ENCODE peak calls at places on chromosomes 16 and 17, in six cellular contexts. H is mucosa of gallbladder, G is MV-4-11, I is HEK293T, B is posterior cingulate gyrus, C is cardiac fibroblast. T is an unnamed sample.

GRCh38 chr16:73232555-73233422 is 184.9 kb upstream of the ZFHX3 start:
- DNase-seq in H (peak), G (no peak), I (peak), B (peak), C (peak), T (no peak)

GRCh38 chr16:3118846-3119245 is 6.5 kb downstream of the ZNF205 start:
- DNase-seq in B (no peak), I (no peak), H (no peak), C (no peak), G (no peak), T (no peak)

GRCh38 chr16:69233124-69233523 is 46.2 kb downstream of the SNTB2 start:
- DNase-seq in C (no peak), B (no peak), I (no peak), H (no peak), G (no peak), T (no peak)

GRCh38 chr16:56697456-56698155 is 15.3 kb downstream of the MT1X start:
- DNase-seq in B (no peak), C (no peak), I (no peak), H (no peak), G (no peak), T (no peak)

GRCh38 chr16:82865412-82865811 is 238.6 kb downstream of the CDH13 start:
- DNase-seq in H (no peak), G (no peak), B (no peak), I (no peak), C (no peak), T (no peak)

GRCh38 chr16:87274808-87275207 is 42.4 kb downstream of the C16orf95 start:
- DNase-seq in H (no peak), C (no peak), B (no peak), G (no peak), I (no peak), T (no peak)

GRCh38 chr17:80650339-80650672 is 105.7 kb downstream of the RPTOR start:
- DNase-seq in B (no peak), C (no peak), I (no peak), G (no peak), H (no peak), T (no peak)

GRCh38 chr16:67150058-67150832 is 553 bp downstream of the B3GNT9 start:
- DNase-seq in G (no peak), B (no peak), I (no peak), H (no peak), C (peak), T (peak)

GRCh38 chr17:4499431-4500187 is 928 bp downstream of the SPNS2 start:
- DNase-seq in G (peak), I (peak), H (no peak), B (peak), C (peak), T (peak)

GRCh38 chr17:64183815-64184397 is 54.0 kb upstream of the ERN1 start:
- DNase-seq in G (peak), C (peak), I (no peak), B (no peak), H (no peak), T (peak)

GRCh38 chr16:50261707-50262235 is 4.6 kb upstream of the ADCY7 start:
- DNase-seq in I (no peak), C (no peak), G (peak), H (no peak), B (no peak), T (no peak)

GRCh38 chr16:17371014-17371296 is 99.8 kb downstream of the XYLT1 start:
- DNase-seq in B (no peak), C (no peak), I (no peak), H (no peak), G (no peak), T (no peak)

GRCh38 chr17:31583795-31584340 is 192.4 kb downstream of the RAB11FIP4 start:
- DNase-seq in H (no peak), G (no peak), B (no peak), I (no peak), C (no peak), T (no peak)

GRCh38 chr17:27522028-27522639 is 65.9 kb downstream of the KSR1 start:
- DNase-seq in I (no peak), C (no peak), H (peak), G (no peak), B (no peak), T (no peak)

GRCh38 chr17:50682441-50682840 is 25.3 kb downstream of the ANKRD40 start:
- DNase-seq in G (no peak), H (no peak), I (no peak), C (no peak), B (no peak), T (no peak)

GRCh38 chr17:19262650-19263620 is 25.8 kb downstream of the EPN2 start:
- DNase-seq in B (no peak), C (peak), G (no peak), H (no peak), I (no peak), T (no peak)

GRCh38 chr17:79388556-79389295 is 222.1 kb downstream of the RBFOX3 start:
- DNase-seq in C (peak), H (peak), I (peak), B (peak), G (peak), T (peak)

GRCh38 chr17:47844814-47845453 is 3.9 kb upstream of the SCRN2 start:
- DNase-seq in I (no peak), G (peak), B (no peak), C (peak), H (no peak), T (peak)

GRCh38 chr16:79362312-79362970 is 238.1 kb downstream of the MAF start:
- DNase-seq in B (no peak), H (no peak), C (no peak), G (no peak), I (no peak), T (no peak)

GRCh38 chr17:4947411-4948165 is 742 bp downstream of the PFN1 start:
- DNase-seq in H (peak), I (peak), B (peak), C (peak), G (peak), T (peak)

GRCh38 chr17:47949951-47950350 is 7.7 kb downstream of the PRR15L start:
- DNase-seq in G (peak), B (no peak), C (no peak), H (peak), I (no peak), T (no peak)

GRCh38 chr16:84618428-84619102 is 687 bp upstream of the COTL1 start:
- DNase-seq in H (peak), I (peak), B (no peak), C (peak), G (peak), T (peak)

GRCh38 chr16:47578573-47578972 is 117.4 kb downstream of the PHKB start:
- DNase-seq in G (no peak), H (no peak), B (no peak), C (peak), I (no peak), T (no peak)

GRCh38 chr17:29046440-29046839 is 3.5 kb downstream of the PIPOX start:
- DNase-seq in G (peak), B (no peak), H (peak), I (no peak), C (no peak), T (no peak)

GRCh38 chr16:89324056-89325010 is 106.8 kb downstream of the ZNF778 start:
- DNase-seq in H (no peak), C (peak), I (no peak), B (no peak), G (peak), T (no peak)